ENCODE peak calls at places on chromosomes 6 and 20, in seven cellular contexts. K is prostate gland; P is heart left ventricle; J is CD4-positive, alpha-beta memory T cell; M is NT2/D1; S is body of pancreas; C is pancreas. R is an unnamed sample.

GRCh38 chr20:39853664-39854063 is 835.4 kb downstream of the MAFB start:
- DNase-seq in M (peak; percentile 64), K (no peak), P (no peak), S (no peak), J (no peak), C (no peak), R (peak; percentile 89)

GRCh38 chr20:34052414-34052813 is 58.7 kb downstream of the RALY start:
- DNase-seq in M (no peak), K (no peak), P (no peak), C (no peak), J (no peak), S (no peak), R (no peak)

GRCh38 chr6:25156123-25156522 is 123.1 kb upstream of the CARMIL1 start:
- DNase-seq in C (no peak), S (no peak), K (no peak), P (no peak), M (no peak), J (no peak), R (no peak)

GRCh38 chr20:36279362-36279761 is 26.8 kb upstream of the DLGAP4 start:
- DNase-seq in K (no peak), S (no peak), C (no peak), J (no peak), P (no peak), M (no peak), R (no peak)

GRCh38 chr6:113690255-113690956 is 166.7 kb upstream of the MARCKS start:
- DNase-seq in K (peak; percentile 36), S (peak; percentile 56), P (no peak), J (no peak), C (no peak), M (no peak), R (peak; percentile 78)

GRCh38 chr6:87971605-87972262 is 75.9 kb upstream of the SPACA1 start:
- DNase-seq in M (no peak), P (no peak), C (no peak), S (no peak), K (no peak), J (no peak), R (no peak)

GRCh38 chr6:74573613-74574012 is 632.2 kb downstream of the COL12A1 start:
- DNase-seq in M (no peak), J (no peak), K (no peak), S (no peak), P (no peak), C (no peak), R (no peak)

GRCh38 chr6:30876039-30876730 is 8.1 kb upstream of the DDR1 start:
- DNase-seq in S (peak; percentile 69), J (no peak), P (no peak), C (no peak), K (peak; percentile 82), M (no peak), R (peak; percentile 48)

GRCh38 chr20:63698739-63699465 is 2.5 kb downstream of the TNFRSF6B start:
- DNase-seq in J (no peak), P (peak; percentile 61), M (no peak), K (no peak), C (peak; percentile 50), S (peak; percentile 42), R (peak; percentile 92)

GRCh38 chr6:95087394-95088097 is 489.8 kb upstream of the MANEA start:
- DNase-seq in M (no peak), J (no peak), P (no peak), S (peak; percentile 17), C (no peak), K (no peak), R (peak; percentile 73)

GRCh38 chr6:30641048-30641447 is 5.9 kb upstream of the C6orf136 start:
- DNase-seq in S (no peak), K (no peak), M (no peak), P (no peak), J (no peak), C (no peak), R (no peak)

GRCh38 chr20:50193169-50193850 is 2.7 kb downstream of the CEBPB start:
- DNase-seq in M (no peak), P (peak; percentile 48), C (peak; percentile 46), S (peak; percentile 55), K (no peak), J (no peak), R (peak; percentile 73)

GRCh38 chr6:169452869-169453186 is 199.2 kb upstream of the THBS2 start:
- DNase-seq in K (no peak), P (no peak), C (no peak), M (no peak), S (no peak), J (no peak), R (no peak)

GRCh38 chr6:90393232-90393884 is 96.7 kb upstream of the BACH2 start:
- DNase-seq in S (peak; percentile 62), P (no peak), K (peak; percentile 63), J (peak; percentile 73), M (peak; percentile 51), C (no peak), R (no peak)

GRCh38 chr6:88165877-88166492 is at the start of gene CNR1:
- DNase-seq in K (peak; percentile 37), M (no peak), P (peak; percentile 26), J (no peak), S (peak; percentile 33), C (peak; percentile 22), R (peak; percentile 70)

GRCh38 chr6:34393191-34393967 is 910 bp upstream of the NUDT3 start:
- DNase-seq in M (no peak), S (no peak), K (peak; percentile 23), J (no peak), C (no peak), P (no peak), R (no peak)

GRCh38 chr20:6636209-6637159 is 131.0 kb upstream of the BMP2 start:
- DNase-seq in C (peak; percentile 43), P (no peak), J (no peak), S (peak; percentile 67), K (peak; percentile 43), M (no peak), R (peak; percentile 26)

GRCh38 chr6:125679128-125679527 is 70.3 kb upstream of the HEY2 start:
- DNase-seq in S (no peak), C (no peak), K (no peak), M (no peak), P (no peak), J (no peak), R (no peak)

GRCh38 chr6:19753822-19754221 is 83.3 kb upstream of the ID4 start:
- DNase-seq in K (no peak), P (no peak), M (no peak), S (peak; percentile 19), C (no peak), J (no peak), R (no peak)

GRCh38 chr20:51890003-51890402 is 87.7 kb upstream of the SALL4 start:
- DNase-seq in J (no peak), S (no peak), K (no peak), C (no peak), P (no peak), M (no peak), R (no peak)

GRCh38 chr6:148389086-148389485 is 46.4 kb downstream of the SASH1 start:
- DNase-seq in P (no peak), M (no peak), J (no peak), C (no peak), K (no peak), S (no peak), R (no peak)

GRCh38 chr6:158353851-158354508 is 41.7 kb downstream of the TULP4 start:
- DNase-seq in K (no peak), S (no peak), J (no peak), P (no peak), M (no peak), C (no peak), R (peak; percentile 27)

GRCh38 chr6:39493174-39493573 is 170.7 kb upstream of the KCNK16 start:
- DNase-seq in M (no peak), K (no peak), C (no peak), S (no peak), J (no peak), P (no peak), R (no peak)
- H3K4me3 ChIP-seq in M (no peak overlapping the region), K (no peak overlapping the region), C (no peak overlapping the region), S (no peak overlapping the region), J (no peak overlapping the region), P (no peak overlapping the region), R (no peak overlapping the region)

GRCh38 chr6:73513496-73513854 is 7.4 kb downstream of the EEF1A1 start:
- DNase-seq in C (no peak), J (no peak), M (no peak), S (no peak), P (no peak), K (no peak), R (no peak)
- H3K36me3 ChIP-seq in C (peaks cover 11% of the 10 kb centered on the region), J (peaks cover 25% of the 10 kb centered on the region), M (peaks cover 21% of the 10 kb centered on the region), S (peaks cover 12% of the 10 kb centered on the region), P (peaks cover 44% of the 10 kb centered on the region), K (no peaks in the 10 kb centered on the region), R (peaks cover 43% of the 10 kb centered on the region)

DNA sequence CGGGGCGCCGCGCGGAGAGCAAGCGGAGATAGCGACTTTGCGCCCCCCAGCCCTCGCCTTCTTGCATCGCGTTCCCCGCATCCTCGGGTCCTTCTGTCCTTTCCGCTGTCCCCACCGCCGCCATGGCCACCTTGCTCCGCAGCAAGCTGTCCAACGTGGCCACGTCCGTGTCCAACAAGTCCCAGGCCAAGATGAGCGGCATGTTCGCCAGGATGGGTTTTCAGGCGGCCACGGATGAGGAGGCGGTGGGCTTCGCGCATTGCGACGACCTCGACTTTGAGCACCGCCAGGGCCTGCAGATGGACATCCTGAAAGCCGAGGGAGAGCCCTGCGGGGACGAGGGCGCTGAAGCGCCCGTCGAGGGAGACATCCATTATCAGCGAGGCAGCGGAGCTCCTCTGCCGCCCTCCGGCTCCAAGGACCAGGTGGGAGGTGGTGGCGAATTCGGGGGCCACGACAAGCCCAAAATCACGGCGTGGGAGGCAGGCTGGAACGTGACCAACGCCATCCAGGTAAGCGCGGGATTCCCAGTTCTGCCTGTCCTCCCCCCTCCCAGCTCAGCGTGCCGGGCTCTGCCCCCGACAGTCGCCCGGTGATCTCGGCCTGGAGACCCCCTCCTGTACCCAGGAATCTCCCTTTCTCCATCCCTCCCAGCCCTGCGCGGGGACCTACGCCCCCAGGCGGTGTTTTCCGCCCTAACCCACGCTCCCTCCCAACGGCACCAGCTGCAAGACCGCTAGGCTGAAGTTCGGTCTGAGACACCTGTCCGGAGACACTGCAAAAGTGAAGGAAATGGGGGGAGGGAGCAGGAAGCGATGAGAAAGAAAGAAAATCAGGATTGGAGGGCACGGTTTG is 544 bp downstream of the SLC32A1 start:
- DNase-seq in P (no peak), M (no peak), K (no peak), C (no peak), J (peak; percentile 22), S (no peak), R (no peak)
- H3K27me3 ChIP-seq in P (peaks cover 94% of the 10 kb centered on the region), M (peaks cover 100% of the 10 kb centered on the region), K (peaks cover 62% of the 10 kb centered on the region), C (no peaks in the 10 kb centered on the region), J (peaks cover 84% of the 10 kb centered on the region), S (peaks cover 63% of the 10 kb centered on the region), R (peaks cover 100% of the 10 kb centered on the region)

GRCh38 chr6:138545621-138545980 is 46.3 kb upstream of the NHSL1 start:
- DNase-seq in P (peak; percentile 92), S (peak; percentile 37), K (no peak), C (peak; percentile 28), J (no peak), M (peak; percentile 16), R (peak; percentile 87)

GRCh38 chr6:138543648-138544047 is 44.4 kb upstream of the NHSL1 start:
- DNase-seq in S (no peak), C (no peak), P (no peak), J (no peak), K (no peak), M (no peak), R (no peak)

GRCh38 chr6:138546733-138547185 is 47.5 kb upstream of the NHSL1 start:
- DNase-seq in M (no peak), K (no peak), P (no peak), S (no peak), C (no peak), J (no peak), R (peak; percentile 35)

GRCh38 chr6:138541793-138542481 is 42.6 kb upstream of the NHSL1 start:
- DNase-seq in J (no peak), S (no peak), C (no peak), P (no peak), M (no peak), K (no peak), R (peak; percentile 64)

GRCh38 chr6:138544521-138544920 is 45.2 kb upstream of the NHSL1 start:
- DNase-seq in M (no peak), K (no peak), P (no peak), J (no peak), S (no peak), C (no peak), R (no peak)
- H3K4me3 ChIP-seq in M (peak overlapping the region; percentile 9), K (no peak overlapping the region), P (peak overlapping the region; percentile 62), J (no peak overlapping the region), S (no peak overlapping the region), C (peak overlapping the region; percentile 24), R (peak overlapping the region; percentile 38)

R was measured in MG63.